ENCODE peak calls at places on chromosomes 16 and 17, in seven cellular contexts. One of them, this sample, is unnamed.

GRCh38 chr16:51161440-51162195 is 10.5 kb upstream of the SALL1 start:
- DNase-seq in NCI-H2171 treated with DMSO at 0.1 percent for 48 hours: no peak
- DNase-seq in bronchial epithelial cell: no peak
- DNase-seq in AG04450: no peak
- DNase-seq in NT2/D1: no peak
- DNase-seq in RWPE1: no peak
- DNase-seq in HS-5: no peak
- DNase-seq in this sample: no peak

GRCh38 chr16:27246439-27246838 is 22.1 kb downstream of the NSMCE1 start:
- DNase-seq in HS-5: no peak
- DNase-seq in bronchial epithelial cell: no peak
- DNase-seq in NT2/D1: no peak
- DNase-seq in AG04450: no peak
- DNase-seq in NCI-H2171 treated with DMSO at 0.1 percent for 48 hours: no peak
- DNase-seq in RWPE1: no peak
- DNase-seq in this sample: no peak

GRCh38 chr17:4533522-4534502 is 21.4 kb downstream of the MYBBP1A start:
- DNase-seq in NCI-H2171 treated with DMSO at 0.1 percent for 48 hours: no peak
- DNase-seq in HS-5: no peak
- DNase-seq in AG04450: no peak
- DNase-seq in RWPE1: no peak
- DNase-seq in NT2/D1: no peak
- DNase-seq in bronchial epithelial cell: no peak
- DNase-seq in this sample: no peak

GRCh38 chr16:19119564-19119963 is 5.8 kb downstream of the ITPRIPL2 start:
- DNase-seq in AG04450: peak
- DNase-seq in NT2/D1: no peak
- DNase-seq in RWPE1: peak
- DNase-seq in HS-5: peak
- DNase-seq in bronchial epithelial cell: peak
- DNase-seq in NCI-H2171 treated with DMSO at 0.1 percent for 48 hours: no peak
- DNase-seq in this sample: no peak

GRCh38 chr16:55645986-55646385 is 9.8 kb upstream of the SLC6A2 start:
- DNase-seq in NT2/D1: no peak
- DNase-seq in NCI-H2171 treated with DMSO at 0.1 percent for 48 hours: no peak
- DNase-seq in AG04450: no peak
- DNase-seq in HS-5: no peak
- DNase-seq in RWPE1: no peak
- DNase-seq in bronchial epithelial cell: no peak
- DNase-seq in this sample: no peak

GRCh38 chr16:1470543-1471251 is 4.1 kb downstream of the CLCN7 start:
- DNase-seq in RWPE1: no peak
- DNase-seq in AG04450: no peak
- DNase-seq in bronchial epithelial cell: no peak
- DNase-seq in NCI-H2171 treated with DMSO at 0.1 percent for 48 hours: no peak
- DNase-seq in HS-5: no peak
- DNase-seq in NT2/D1: no peak
- DNase-seq in this sample: no peak

GRCh38 chr17:82236142-82236971 is 7.5 kb downstream of the SLC16A3 start:
- DNase-seq in AG04450: no peak
- DNase-seq in NT2/D1: no peak
- DNase-seq in HS-5: no peak
- DNase-seq in RWPE1: no peak
- DNase-seq in bronchial epithelial cell: no peak
- DNase-seq in NCI-H2171 treated with DMSO at 0.1 percent for 48 hours: peak
- DNase-seq in this sample: no peak

GRCh38 chr17:80694085-80694991 is 149.7 kb downstream of the RPTOR start:
- DNase-seq in NCI-H2171 treated with DMSO at 0.1 percent for 48 hours: peak
- DNase-seq in bronchial epithelial cell: peak
- DNase-seq in AG04450: no peak
- DNase-seq in HS-5: no peak
- DNase-seq in NT2/D1: no peak
- DNase-seq in RWPE1: no peak
- DNase-seq in this sample: no peak

GRCh38 chr17:32971171-32971570 is 20.5 kb upstream of the SPACA3 start:
- DNase-seq in NT2/D1: no peak
- DNase-seq in NCI-H2171 treated with DMSO at 0.1 percent for 48 hours: no peak
- DNase-seq in HS-5: peak
- DNase-seq in bronchial epithelial cell: peak
- DNase-seq in RWPE1: no peak
- DNase-seq in AG04450: no peak
- DNase-seq in this sample: peak

This sample was measured in keratinocyte.